ENCODE peak calls at places on chromosome 17, in eight cellular contexts. C, H, P, Q, L, A, K and I are unnamed samples.
A peak's percentile ranks its signal among the peaks of the same experiment; 100 is the strongest.

GRCh38 chr17:35146214-35146833 is 1.3 kb upstream of the UNC45B start:
- DNase-seq in C (no peak), H (no peak), P (no peak), Q (no peak), L (no peak), A (no peak), K (no peak), I (no peak)

GRCh38 chr17:58352843-58353719 is 1.1 kb upstream of the SUPT4H1 start:
- DNase-seq in C (peak; percentile 65), H (no peak), P (peak; percentile 24), Q (peak; percentile 57), L (peak; percentile 67), A (peak; percentile 41), K (no peak), I (no peak)

GRCh38 chr17:65088621-65089385 is 32.3 kb upstream of the GNA13 start:
- DNase-seq in C (no peak), H (no peak), P (no peak), Q (no peak), L (no peak), A (no peak), K (no peak), I (no peak)

GRCh38 chr17:32628645-32629044 is 141.9 kb downstream of the CDK5R1 start:
- DNase-seq in C (no peak), H (no peak), P (no peak), Q (no peak), L (no peak), A (no peak), K (no peak), I (no peak)

GRCh38 chr17:70172921-70173320 is 3.6 kb downstream of the KCNJ2 start:
- DNase-seq in C (no peak), H (no peak), P (no peak), Q (no peak), L (no peak), A (no peak), K (no peak), I (no peak)

GRCh38 chr17:750431-751037 is 1.5 kb downstream of the GEMIN4 start:
- DNase-seq in C (no peak), H (no peak), P (no peak), Q (no peak), L (no peak), A (no peak), K (no peak), I (no peak)

GRCh38 chr17:281365-281999 is 71.1 kb downstream of the RPH3AL start:
- DNase-seq in C (no peak), H (no peak), P (no peak), Q (no peak), L (peak; percentile 8), A (no peak), K (no peak), I (no peak)

GRCh38 chr17:75147878-75148546 is 6.3 kb downstream of the JPT1 start:
- DNase-seq in C (no peak), H (no peak), P (no peak), Q (peak; percentile 23), L (no peak), A (no peak), K (no peak), I (no peak)

GRCh38 chr17:75636381-75637142 is 3.3 kb downstream of the SMIM5 start:
- DNase-seq in C (no peak), H (no peak), P (no peak), Q (no peak), L (peak; percentile 81), A (no peak), K (peak; percentile 45), I (no peak)

GRCh38 chr17:49041527-49041926 is 44.3 kb downstream of the IGF2BP1 start:
- DNase-seq in C (no peak), H (no peak), P (no peak), Q (no peak), L (no peak), A (no peak), K (no peak), I (no peak)
- TF ChIP-seq POLR2A in C (no peak), H (no peak), P (no peak), Q (no peak), L (no peak), A (no peak), K (no peak), I (no peak)

DNA sequence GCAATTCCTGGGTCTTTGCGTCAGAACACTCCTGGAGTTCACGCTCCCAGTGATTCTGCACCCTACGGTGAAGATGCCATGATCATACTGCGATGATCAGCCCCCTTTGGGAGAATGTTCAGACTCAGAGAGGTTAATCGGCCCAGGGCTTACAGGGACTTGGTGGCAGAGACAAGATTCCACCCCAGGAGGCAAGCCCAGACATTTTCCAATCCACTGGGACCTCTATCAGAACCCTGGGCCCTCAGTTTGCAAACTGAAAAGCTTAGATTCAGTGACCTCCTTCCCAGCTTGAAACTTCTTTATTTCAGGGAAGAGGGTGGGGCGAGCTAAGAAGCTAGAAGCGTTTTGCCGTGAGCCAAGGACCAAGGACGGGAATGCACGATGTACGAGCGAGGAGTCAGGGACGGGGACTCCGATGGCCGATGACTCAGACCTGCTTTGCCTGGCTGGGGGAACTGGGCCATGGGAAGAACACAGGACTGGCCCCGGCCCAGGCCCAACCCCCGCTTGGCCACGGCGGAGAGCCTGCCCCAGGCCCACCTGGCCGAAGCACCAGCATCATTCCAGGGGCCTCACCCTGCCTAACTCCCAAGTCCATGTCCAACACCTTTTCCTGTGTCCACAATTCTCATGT is 34.7 kb downstream of the SOCS3 start:
- DNase-seq in C (peak; percentile 89), H (no peak), P (no peak), Q (peak; percentile 49), L (peak; percentile 78), A (peak; percentile 61), K (peak; percentile 86), I (no peak)
- H3K4me3 ChIP-seq in C (no peak overlapping the region), H (no peak overlapping the region), P (no peak overlapping the region), Q (no peak overlapping the region), L (no peak overlapping the region), A (no peak overlapping the region), K (no peak overlapping the region), I (peak overlapping the region; percentile 10)

GRCh38 chr17:20174588-20175265 is 165.6 kb downstream of the SPECC1 start:
- DNase-seq in C (peak; percentile 68), H (no peak), P (no peak), Q (no peak), L (no peak), A (peak; percentile 76), K (peak; percentile 24), I (no peak)

GRCh38 chr17:20172378-20172775 is 163.2 kb downstream of the SPECC1 start:
- DNase-seq in C (no peak), H (no peak), P (no peak), Q (no peak), L (no peak), A (no peak), K (no peak), I (no peak)

GRCh38 chr17:20170085-20170484 is 160.9 kb downstream of the SPECC1 start:
- DNase-seq in C (no peak), H (no peak), P (no peak), Q (no peak), L (no peak), A (no peak), K (no peak), I (no peak)

GRCh38 chr17:20171741-20172377 is 162.7 kb downstream of the SPECC1 start:
- DNase-seq in C (no peak), H (no peak), P (no peak), Q (no peak), L (no peak), A (peak; percentile 18), K (no peak), I (no peak)

GRCh38 chr17:20173091-20173490 is 163.9 kb downstream of the SPECC1 start:
- DNase-seq in C (no peak), H (no peak), P (no peak), Q (no peak), L (no peak), A (no peak), K (no peak), I (no peak)
- H3K4me1 ChIP-seq in C (peaks cover 22% of the 10 kb centered on the region), H (peaks cover 45% of the 10 kb centered on the region), P (peaks cover 26% of the 10 kb centered on the region), Q (no peaks in the 10 kb centered on the region), L (no peaks in the 10 kb centered on the region), A (peaks cover 30% of the 10 kb centered on the region), K (no peaks in the 10 kb centered on the region), I (no peaks in the 10 kb centered on the region)

GRCh38 chr17:82082456-82082855 is 15.6 kb downstream of the FASN start:
- DNase-seq in C (no peak), H (no peak), P (no peak), Q (no peak), L (no peak), A (no peak), K (peak; percentile 84), I (no peak)

GRCh38 chr17:82085031-82085861 is 12.8 kb downstream of the FASN start:
- DNase-seq in C (no peak), H (no peak), P (no peak), Q (no peak), L (peak; percentile 18), A (no peak), K (peak; percentile 78), I (no peak)

GRCh38 chr17:82083009-82083408 is 15.0 kb downstream of the FASN start:
- DNase-seq in C (no peak), H (no peak), P (no peak), Q (no peak), L (no peak), A (no peak), K (peak; percentile 79), I (no peak)

GRCh38 chr17:82084373-82085030 is 13.5 kb downstream of the FASN start:
- DNase-seq in C (no peak), H (no peak), P (no peak), Q (no peak), L (peak; percentile 22), A (no peak), K (peak; percentile 77), I (no peak)

DNA sequence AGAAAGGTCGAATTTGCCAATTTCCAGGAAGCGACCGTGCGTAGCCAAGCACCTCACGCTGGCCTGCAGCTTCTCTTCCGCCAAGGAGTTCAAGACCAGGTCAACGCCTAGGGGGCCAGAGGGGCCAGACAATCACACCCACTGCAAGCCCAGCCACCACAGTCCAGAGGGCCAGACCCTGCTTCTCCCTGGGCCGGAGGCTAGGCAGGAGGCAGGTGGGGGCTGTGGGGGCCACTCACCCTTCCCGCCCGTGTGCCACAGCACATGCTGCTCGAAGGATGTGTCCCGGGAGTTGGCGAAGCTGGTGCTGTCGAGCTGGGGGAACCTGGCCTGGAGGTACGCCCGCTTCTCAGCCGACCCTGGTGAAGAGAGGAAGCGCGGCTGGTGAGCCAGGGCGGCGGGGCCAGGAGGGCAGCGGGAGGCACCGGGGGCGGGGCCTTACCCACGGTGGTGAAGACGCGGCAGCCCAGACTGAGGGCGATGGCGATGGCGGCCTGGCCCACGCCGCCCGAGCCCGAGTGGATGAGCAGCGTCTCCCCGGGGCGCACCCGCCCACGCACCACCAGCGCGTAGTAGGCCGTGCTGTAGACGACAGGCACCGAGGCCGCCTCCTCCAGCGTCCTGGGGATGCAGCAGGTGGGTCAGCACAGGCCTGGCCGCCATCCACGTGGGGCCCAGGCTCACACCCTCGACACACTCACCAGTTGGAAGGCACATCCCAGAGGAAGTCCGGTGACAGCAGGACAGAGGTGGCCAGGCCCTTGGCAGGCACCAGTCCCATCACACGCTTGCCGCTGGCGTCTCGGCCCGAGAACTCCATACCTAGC is 14.3 kb downstream of the FASN start:
- DNase-seq in C (no peak), H (no peak), P (no peak), Q (no peak), L (no peak), A (no peak), K (peak; percentile 85), I (no peak)
- TF ChIP-seq POLR2A in C (no peak), H (no peak), P (no peak), Q (no peak), L (no peak), A (no peak), K (no peak), I (no peak)